ENCODE peak calls at places on chromosome 11, in six cellular contexts. D, C, U, E, K and O are unnamed samples.

GRCh38 chr11:123608371-123608770 is 46.1 kb downstream of the SCN3B start:
- DNase-seq in C (no peak), K (no peak), U (no peak), E (no peak), D (no peak), O (no peak)

GRCh38 chr11:46918087-46918751 is at the start of gene LRP4:
- DNase-seq in C (no peak), E (peak; percentile 88), D (peak; percentile 41), K (no peak), U (no peak), O (peak; percentile 40)

GRCh38 chr11:61814958-61815789 is 1.6 kb downstream of the FADS1 start:
- DNase-seq in U (peak; percentile 92), K (peak; percentile 31), D (peak; percentile 35), E (peak; percentile 95), C (peak; percentile 97), O (peak; percentile 37)

GRCh38 chr11:119374632-119375394 is 6.7 kb downstream of the USP2 start:
- DNase-seq in D (no peak), C (no peak), E (no peak), U (no peak), K (no peak), O (no peak)

GRCh38 chr11:69366591-69366990 is 72.6 kb downstream of the MYEOV start:
- DNase-seq in C (no peak), D (no peak), K (no peak), E (no peak), U (no peak), O (no peak)

GRCh38 chr11:95715777-95716241 is 73.8 kb downstream of the FAM76B start:
- DNase-seq in E (no peak), U (no peak), K (no peak), D (no peak), C (peak; percentile 56), O (no peak)

GRCh38 chr11:102950622-102951081 is 4.9 kb downstream of the MMP13 start:
- DNase-seq in E (no peak), K (no peak), D (no peak), U (no peak), C (peak; percentile 65), O (no peak)

GRCh38 chr11:45320366-45320765 is 34.2 kb upstream of the SYT13 start:
- DNase-seq in E (no peak), U (no peak), C (no peak), K (no peak), D (no peak), O (no peak)

GRCh38 chr11:2688381-2689231 is 11.2 kb downstream of the KCNQ1OT1 start:
- DNase-seq in C (no peak), K (no peak), E (no peak), U (no peak), D (no peak), O (no peak)

GRCh38 chr11:71544525-71545214 is 3.5 kb upstream of the KRTAP5-9 start:
- DNase-seq in E (no peak), C (no peak), D (no peak), U (no peak), K (no peak), O (no peak)